ENCODE peak calls at places on chromosomes 4 and X, in five cellular contexts. W is adrenal gland, E is neuronal stem cell, I is lower lobe of right lung, C is MCF 10A. G is an unnamed sample.

GRCh38 chrX:13888284-13888683 is 71.4 kb upstream of the GPM6B start:
- DNase-seq in W (no peak), E (no peak), I (no peak), C (no peak), G (no peak)

GRCh38 chr4:68451246-68452211 is 4.3 kb downstream of the TMPRSS11E start:
- DNase-seq in W (no peak), E (no peak), I (no peak), C (peak), G (no peak)

GRCh38 chr4:74111990-74112389 is 13.0 kb upstream of the CXCL2 start:
- DNase-seq in W (no peak), E (no peak), I (peak), C (peak), G (no peak)

GRCh38 chr4:15239866-15240265 is 188.0 kb upstream of the C1QTNF7 start:
- DNase-seq in W (peak), E (no peak), I (no peak), C (no peak), G (no peak)

GRCh38 chr4:159398236-159398638 is 295.4 kb downstream of the RAPGEF2 start:
- DNase-seq in W (no peak), E (no peak), I (no peak), C (peak), G (no peak)

GRCh38 chrX:72554448-72555140 is 18.0 kb downstream of the HDAC8 start:
- DNase-seq in W (no peak), E (peak), I (no peak), C (peak), G (no peak)

GRCh38 chr4:15451866-15452765 is 17.6 kb upstream of the CC2D2A start:
- DNase-seq in W (peak), E (no peak), I (no peak), C (peak), G (no peak)

GRCh38 chr4:35836591-35836990 is 407.7 kb downstream of the ARAP2 start:
- DNase-seq in W (no peak), E (no peak), I (no peak), C (peak), G (no peak)

GRCh38 chr4:67873116-67873515 is 10.7 kb downstream of the TMPRSS11D start:
- DNase-seq in W (no peak), E (no peak), I (no peak), C (no peak), G (no peak)

GRCh38 chr4:99400831-99401230 is 34.3 kb downstream of the ADH7 start:
- DNase-seq in W (no peak), E (no peak), I (no peak), C (no peak), G (no peak)

G was measured in spleen.